ENCODE peak calls at places on chromosomes 4 and X, in five cellular contexts. One of them, this sample, is unnamed.
A peak's percentile ranks its signal among the peaks of the same experiment; 100 is the strongest.

GRCh38 chr4:110515676-110516075 is 39.7 kb downstream of the ENPEP start:
- DNase-seq in HL-60: no peak
- DNase-seq in HFFc6: no peak
- DNase-seq in OCI-LY7: peak; percentile 11
- DNase-seq in mammary epithelial cell: peak; percentile 42
- DNase-seq in this sample: no peak

GRCh38 chr4:128232719-128233118 is 54.9 kb downstream of the PGRMC2 start:
- DNase-seq in HL-60: no peak
- DNase-seq in HFFc6: no peak
- DNase-seq in OCI-LY7: no peak
- DNase-seq in mammary epithelial cell: no peak
- DNase-seq in this sample: no peak

GRCh38 chr4:156677136-156677535 is 294.5 kb downstream of the PDGFC start:
- DNase-seq in HL-60: peak; percentile 14
- DNase-seq in HFFc6: no peak
- DNase-seq in OCI-LY7: peak; percentile 0
- DNase-seq in mammary epithelial cell: no peak
- DNase-seq in this sample: peak; percentile 21

GRCh38 chr4:21011106-21011505 is 310.8 kb downstream of the PACRGL start:
- DNase-seq in HL-60: no peak
- DNase-seq in HFFc6: no peak
- DNase-seq in OCI-LY7: no peak
- DNase-seq in mammary epithelial cell: no peak
- DNase-seq in this sample: no peak

GRCh38 chr4:90293320-90293719 is 166.1 kb downstream of the CCSER1 start:
- DNase-seq in HL-60: no peak
- DNase-seq in HFFc6: no peak
- DNase-seq in OCI-LY7: peak; percentile 3
- DNase-seq in mammary epithelial cell: no peak
- DNase-seq in this sample: no peak

GRCh38 chr4:169202143-169202699 is 68.5 kb downstream of the SH3RF1 start:
- DNase-seq in HL-60: no peak
- DNase-seq in HFFc6: no peak
- DNase-seq in OCI-LY7: no peak
- DNase-seq in mammary epithelial cell: no peak
- DNase-seq in this sample: no peak

GRCh38 chr4:174279433-174279832 is 4.0 kb downstream of the FBXO8 start:
- DNase-seq in HL-60: no peak
- DNase-seq in HFFc6: no peak
- DNase-seq in OCI-LY7: no peak
- DNase-seq in mammary epithelial cell: no peak
- DNase-seq in this sample: no peak

GRCh38 chr4:24912252-24913098 is at the start of gene CCDC149:
- DNase-seq in HL-60: peak; percentile 22
- DNase-seq in HFFc6: peak; percentile 34
- DNase-seq in OCI-LY7: no peak
- DNase-seq in mammary epithelial cell: peak; percentile 61
- DNase-seq in this sample: peak; percentile 82

GRCh38 chrX:31550169-31550568 is 478.3 kb upstream of the FTHL17 start:
- DNase-seq in HL-60: no peak
- DNase-seq in HFFc6: no peak
- DNase-seq in OCI-LY7: no peak
- DNase-seq in mammary epithelial cell: no peak
- DNase-seq in this sample: no peak

GRCh38 chr4:47913328-47913727 is 1.1 kb downstream of the NFXL1 start:
- DNase-seq in HL-60: no peak
- DNase-seq in HFFc6: peak; percentile 33
- DNase-seq in OCI-LY7: peak; percentile 10
- DNase-seq in mammary epithelial cell: peak; percentile 51
- DNase-seq in this sample: no peak

GRCh38 chr4:24175707-24176106 is 285.9 kb upstream of the PPARGC1A start:
- DNase-seq in HL-60: no peak
- DNase-seq in HFFc6: no peak
- DNase-seq in OCI-LY7: no peak
- DNase-seq in mammary epithelial cell: no peak
- DNase-seq in this sample: no peak

GRCh38 chr4:87078987-87079469 is 141.4 kb downstream of the KLHL8 start:
- DNase-seq in HL-60: no peak
- DNase-seq in HFFc6: peak; percentile 69
- DNase-seq in OCI-LY7: no peak
- DNase-seq in mammary epithelial cell: no peak
- DNase-seq in this sample: no peak

GRCh38 chr4:123547167-123547817 is 150.7 kb downstream of the SPRY1 start:
- DNase-seq in HL-60: no peak
- DNase-seq in HFFc6: no peak
- DNase-seq in OCI-LY7: no peak
- DNase-seq in mammary epithelial cell: peak; percentile 56
- DNase-seq in this sample: no peak

GRCh38 chrX:103437147-103437873 is 61.0 kb downstream of the BEX3 start:
- DNase-seq in HL-60: no peak
- DNase-seq in HFFc6: peak; percentile 4
- DNase-seq in OCI-LY7: no peak
- DNase-seq in mammary epithelial cell: no peak
- DNase-seq in this sample: no peak

GRCh38 chrX:107683124-107683895 is 55.0 kb downstream of the PRPS1 start:
- DNase-seq in HL-60: no peak
- DNase-seq in HFFc6: no peak
- DNase-seq in OCI-LY7: no peak
- DNase-seq in mammary epithelial cell: no peak
- DNase-seq in this sample: no peak

GRCh38 chr4:185017964-185018772 is at the start of gene HELT:
- DNase-seq in HL-60: no peak
- DNase-seq in HFFc6: no peak
- DNase-seq in OCI-LY7: no peak
- DNase-seq in mammary epithelial cell: peak; percentile 6
- DNase-seq in this sample: no peak

GRCh38 chrX:49230500-49231232 is 2.5 kb downstream of the CACNA1F start:
- DNase-seq in HL-60: no peak
- DNase-seq in HFFc6: no peak
- DNase-seq in OCI-LY7: no peak
- DNase-seq in mammary epithelial cell: no peak
- DNase-seq in this sample: no peak

GRCh38 chrX:22247169-22247568 is 25.5 kb upstream of the CBLL2 start:
- DNase-seq in HL-60: no peak
- DNase-seq in HFFc6: peak; percentile 35
- DNase-seq in OCI-LY7: no peak
- DNase-seq in mammary epithelial cell: peak; percentile 7
- DNase-seq in this sample: no peak

GRCh38 chrX:112008724-112009123 is 73.9 kb downstream of the TRPC5 start:
- DNase-seq in HL-60: no peak
- DNase-seq in HFFc6: no peak
- DNase-seq in OCI-LY7: no peak
- DNase-seq in mammary epithelial cell: no peak
- DNase-seq in this sample: no peak

GRCh38 chr4:1288786-1289185 is 905 bp upstream of the MAEA start:
- DNase-seq in HL-60: no peak
- DNase-seq in HFFc6: no peak
- DNase-seq in OCI-LY7: no peak
- DNase-seq in mammary epithelial cell: no peak
- DNase-seq in this sample: no peak

GRCh38 chr4:1289232-1290164 is at the start of gene MAEA:
- DNase-seq in HL-60: peak; percentile 98
- DNase-seq in HFFc6: peak; percentile 95
- DNase-seq in OCI-LY7: peak; percentile 98
- DNase-seq in mammary epithelial cell: peak; percentile 96
- DNase-seq in this sample: peak; percentile 89

GRCh38 chr4:1283711-1284110 is 6.0 kb upstream of the MAEA start:
- DNase-seq in HL-60: no peak
- DNase-seq in HFFc6: no peak
- DNase-seq in OCI-LY7: no peak
- DNase-seq in mammary epithelial cell: no peak
- DNase-seq in this sample: no peak

GRCh38 chr4:1285151-1285789 is 4.4 kb upstream of the MAEA start:
- DNase-seq in HL-60: no peak
- DNase-seq in HFFc6: no peak
- DNase-seq in OCI-LY7: no peak
- DNase-seq in mammary epithelial cell: no peak
- DNase-seq in this sample: no peak

DNA sequence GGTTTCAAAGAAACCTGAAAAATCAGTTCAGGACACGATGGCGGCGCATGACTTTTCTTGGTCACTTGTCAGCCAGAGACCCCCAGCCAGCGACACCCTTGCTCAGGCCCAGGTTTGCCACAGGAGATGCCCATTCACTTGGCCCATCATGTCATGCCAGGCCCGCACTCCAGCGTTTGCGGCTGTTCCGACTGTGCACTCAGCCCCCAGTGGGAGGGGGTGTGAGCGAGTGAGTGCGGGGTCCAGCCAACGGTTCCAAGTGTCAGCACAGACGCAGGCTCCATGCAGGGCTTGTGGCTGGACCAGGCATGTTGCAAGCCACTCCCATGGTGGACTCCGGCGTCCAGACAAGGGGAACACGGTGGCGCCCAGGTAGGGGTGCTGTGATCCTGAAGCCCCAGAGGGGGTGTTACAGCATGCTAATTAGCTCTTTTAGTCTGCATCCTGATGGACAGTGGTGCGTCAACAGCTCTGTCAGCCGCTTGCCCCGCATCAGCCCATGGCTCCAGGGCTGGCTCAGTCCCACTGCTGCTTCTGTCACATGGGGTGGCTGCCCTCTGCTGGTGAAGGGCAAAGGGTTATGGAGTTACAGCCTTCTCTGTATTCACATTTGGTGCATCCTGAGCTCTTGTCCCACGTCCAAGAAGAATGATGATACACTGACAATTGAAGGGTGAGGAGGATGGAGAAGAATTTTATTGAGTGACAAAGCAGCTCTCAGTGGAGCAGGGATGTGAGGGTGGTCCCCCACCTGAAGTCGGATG is 3.7 kb upstream of the MAEA start:
- DNase-seq in HL-60: peak; percentile 49
- DNase-seq in HFFc6: peak; percentile 10
- DNase-seq in OCI-LY7: peak; percentile 69
- DNase-seq in mammary epithelial cell: no peak
- DNase-seq in this sample: no peak
- TF ChIP-seq CTCF in HL-60: peak; percentile 20
- TF ChIP-seq CTCF in HFFc6: peak; percentile 64
- TF ChIP-seq CTCF in OCI-LY7: peak; percentile 66
- TF ChIP-seq CTCF in mammary epithelial cell: peak; percentile 45
- TF ChIP-seq CTCF in this sample: no peak

GRCh38 chr4:4780634-4781287 is 78.7 kb upstream of the MSX1 start:
- DNase-seq in HL-60: no peak
- DNase-seq in HFFc6: peak; percentile 65
- DNase-seq in OCI-LY7: no peak
- DNase-seq in mammary epithelial cell: peak; percentile 43
- DNase-seq in this sample: no peak
- TF ChIP-seq CTCF in HL-60: no peak
- TF ChIP-seq CTCF in HFFc6: peak; percentile 24
- TF ChIP-seq CTCF in OCI-LY7: no peak
- TF ChIP-seq CTCF in mammary epithelial cell: no peak
- TF ChIP-seq CTCF in this sample: no peak

DNA sequence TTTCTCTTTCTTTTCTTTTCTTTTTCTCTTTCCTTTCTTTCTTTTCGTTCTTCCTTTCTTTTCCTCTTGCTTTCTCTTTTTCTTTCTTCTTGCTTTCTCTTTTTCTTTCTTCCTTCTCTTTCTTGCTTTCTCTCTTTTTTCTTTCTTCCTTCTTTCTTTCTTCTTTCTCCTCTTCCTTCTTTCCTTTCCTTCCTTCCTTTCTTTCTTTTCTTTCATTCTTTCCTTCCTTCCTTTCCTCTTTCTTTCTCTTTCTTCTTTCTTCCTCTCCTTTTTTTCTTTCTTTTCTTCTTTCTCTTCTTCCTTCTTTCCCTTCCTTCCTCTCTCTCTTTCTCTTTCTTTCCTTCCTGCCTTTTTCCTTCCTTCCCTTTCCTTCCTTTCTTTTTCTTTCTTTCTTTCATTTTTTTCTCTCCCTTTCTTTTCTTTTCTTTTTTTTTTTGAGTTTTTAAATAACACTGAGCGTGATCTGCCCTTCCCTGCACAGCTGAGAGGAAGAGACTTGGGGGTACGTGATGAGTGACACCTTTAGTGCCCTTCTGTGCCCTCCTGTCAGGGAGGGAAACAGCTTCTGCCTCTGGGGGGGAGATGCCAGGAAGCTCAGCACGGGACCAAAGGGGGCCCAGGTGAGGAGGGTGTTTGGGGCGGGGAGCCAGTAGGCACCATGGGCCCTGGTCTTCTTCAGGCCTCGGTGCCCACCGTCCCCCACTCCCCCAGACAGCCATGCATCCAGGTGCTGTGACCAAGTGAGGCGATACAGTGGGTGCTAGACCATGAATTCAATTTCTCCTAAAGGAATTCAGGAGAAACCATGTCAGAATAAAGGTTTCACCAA is 36.6 kb upstream of the CDKN2AIP start:
- DNase-seq in HL-60: no peak
- DNase-seq in HFFc6: no peak
- DNase-seq in OCI-LY7: no peak
- DNase-seq in mammary epithelial cell: no peak
- DNase-seq in this sample: no peak
- TF ChIP-seq CTCF in HL-60: no peak
- TF ChIP-seq CTCF in HFFc6: no peak
- TF ChIP-seq CTCF in OCI-LY7: no peak
- TF ChIP-seq CTCF in mammary epithelial cell: no peak
- TF ChIP-seq CTCF in this sample: no peak

DNA sequence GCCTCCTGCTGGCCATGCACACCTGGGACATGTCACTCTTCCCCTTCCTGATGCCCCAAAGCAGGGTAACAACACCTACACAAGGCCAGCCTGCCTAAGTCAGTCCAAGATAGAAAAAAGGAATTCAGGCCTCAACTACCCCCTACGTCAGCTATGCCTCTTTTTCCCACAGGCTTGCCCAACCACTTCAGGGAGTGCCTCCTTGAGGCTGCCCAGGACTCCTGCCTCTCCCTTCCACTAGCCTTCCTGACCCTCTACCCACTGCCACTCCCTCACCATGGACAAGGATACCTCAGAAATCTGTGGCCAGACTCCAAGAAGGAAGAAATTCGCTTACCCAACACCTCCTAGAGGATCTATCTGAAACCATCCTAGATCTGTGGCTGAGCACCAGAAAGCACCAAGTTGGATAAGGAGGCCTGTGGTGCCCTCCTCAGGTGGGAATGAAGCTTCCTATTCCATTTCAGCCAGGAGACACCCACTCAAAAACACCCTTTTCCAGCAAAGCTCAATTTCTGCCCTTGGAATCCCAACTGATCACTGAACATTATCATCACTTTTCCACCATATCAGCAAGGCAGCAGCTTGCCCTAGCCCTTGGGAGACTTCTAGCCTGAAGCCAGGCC is 1.8 kb downstream of the KDM5C start:
- DNase-seq in HL-60: no peak
- DNase-seq in HFFc6: peak; percentile 8
- DNase-seq in OCI-LY7: no peak
- DNase-seq in mammary epithelial cell: peak; percentile 9
- DNase-seq in this sample: no peak
- TF ChIP-seq CTCF in HL-60: no peak
- TF ChIP-seq CTCF in HFFc6: no peak
- TF ChIP-seq CTCF in OCI-LY7: no peak
- TF ChIP-seq CTCF in mammary epithelial cell: peak; percentile 20
- TF ChIP-seq CTCF in this sample: no peak

GRCh38 chr4:177339794-177340374 is 30.2 kb downstream of the NEIL3 start:
- DNase-seq in HL-60: peak; percentile 20
- DNase-seq in HFFc6: peak; percentile 55
- DNase-seq in OCI-LY7: peak; percentile 39
- DNase-seq in mammary epithelial cell: peak; percentile 35
- DNase-seq in this sample: no peak
- TF ChIP-seq CTCF in HL-60: peak; percentile 52
- TF ChIP-seq CTCF in HFFc6: peak; percentile 92
- TF ChIP-seq CTCF in OCI-LY7: peak; percentile 83
- TF ChIP-seq CTCF in mammary epithelial cell: peak; percentile 77
- TF ChIP-seq CTCF in this sample: peak; percentile 63

GRCh38 chr4:150960079-150960478 is 55.0 kb downstream of the LRBA start:
- DNase-seq in HL-60: no peak
- DNase-seq in HFFc6: peak; percentile 11
- DNase-seq in OCI-LY7: no peak
- DNase-seq in mammary epithelial cell: peak; percentile 33
- DNase-seq in this sample: no peak
- TF ChIP-seq CTCF in HL-60: peak; percentile 13
- TF ChIP-seq CTCF in HFFc6: peak; percentile 70
- TF ChIP-seq CTCF in OCI-LY7: peak; percentile 63
- TF ChIP-seq CTCF in mammary epithelial cell: peak; percentile 79
- TF ChIP-seq CTCF in this sample: peak; percentile 44

GRCh38 chrX:149903889-149904748 is 23.1 kb downstream of the MAGEA8 start:
- DNase-seq in HL-60: no peak
- DNase-seq in HFFc6: no peak
- DNase-seq in OCI-LY7: no peak
- DNase-seq in mammary epithelial cell: no peak
- DNase-seq in this sample: no peak
- TF ChIP-seq CTCF in HL-60: no peak
- TF ChIP-seq CTCF in HFFc6: peak; percentile 40
- TF ChIP-seq CTCF in OCI-LY7: no peak
- TF ChIP-seq CTCF in mammary epithelial cell: peak; percentile 15
- TF ChIP-seq CTCF in this sample: no peak